ENCODE peak calls at places on chromosomes 7 and 10, in four cellular contexts. X is GM23338, W is lung microvascular endothelial cell, M is KG1. I is an unnamed sample.

GRCh38 chr10:91604462-91604935 is 28.4 kb downstream of the PPP1R3C start:
- DNase-seq in X (peak), W (no peak), M (no peak), I (no peak)

GRCh38 chr7:140723002-140723401 is 26.5 kb downstream of the NDUFB2 start:
- DNase-seq in X (no peak), M (no peak), W (no peak), I (no peak)

GRCh38 chr7:158808126-158808525 is 21.2 kb downstream of the ESYT2 start:
- DNase-seq in M (no peak), W (no peak), X (no peak), I (no peak)

GRCh38 chr10:93718937-93719725 is 16.7 kb upstream of the FRA10AC1 start:
- DNase-seq in W (no peak), M (peak), X (peak), I (no peak)

GRCh38 chr10:42304341-42304740 is 334.0 kb downstream of the ZNF33B start:
- DNase-seq in W (no peak), M (no peak), X (no peak), I (no peak)

GRCh38 chr10:103794996-103795395 is 60.4 kb downstream of the SH3PXD2A start:
- DNase-seq in X (no peak), M (no peak), W (no peak), I (no peak)

GRCh38 chr7:148664319-148664718 is 34.4 kb upstream of the CUL1 start:
- DNase-seq in M (no peak), X (no peak), W (peak), I (no peak)

GRCh38 chr10:1185911-1186692 is 129.9 kb downstream of the WDR37 start:
- DNase-seq in M (no peak), X (no peak), W (no peak), I (peak)

GRCh38 chr10:94398762-94399161 is 3.6 kb upstream of the TBC1D12 start:
- DNase-seq in M (no peak), X (no peak), W (no peak), I (no peak)

GRCh38 chr7:45239486-45239885 is 81.9 kb downstream of the RAMP3 start:
- DNase-seq in M (no peak), W (peak), X (no peak), I (no peak)

GRCh38 chr10:114902151-114902550 is 35.8 kb upstream of the TRUB1 start:
- DNase-seq in W (no peak), X (no peak), M (no peak), I (no peak)

GRCh38 chr10:117241541-117242462 is 888 bp downstream of the SLC18A2 start:
- DNase-seq in M (no peak), W (peak), X (peak), I (no peak)

GRCh38 chr7:34198089-34198686 is 292.8 kb downstream of the BMPER start:
- DNase-seq in M (no peak), X (no peak), W (no peak), I (no peak)

GRCh38 chr10:31912898-31913847 is 15.5 kb downstream of the ARHGAP12 start:
- DNase-seq in X (no peak), M (no peak), W (no peak), I (no peak)

GRCh38 chr10:49748006-49748405 is 14.1 kb downstream of the OGDHL start:
- DNase-seq in W (no peak), X (no peak), M (no peak), I (no peak)

GRCh38 chr10:42652860-42653259 is 14.5 kb upstream of the ZNF33B start:
- DNase-seq in M (no peak), W (no peak), X (no peak), I (no peak)

GRCh38 chr10:71604324-71605018 is 115.1 kb downstream of the C10orf105 start:
- DNase-seq in X (no peak), W (no peak), M (no peak), I (no peak)

GRCh38 chr10:32239770-32240169 is 107.2 kb downstream of the EPC1 start:
- DNase-seq in W (no peak), M (no peak), X (no peak), I (no peak)

GRCh38 chr10:127919418-127920191 is 12.7 kb downstream of the PTPRE start:
- DNase-seq in W (peak), X (peak), M (no peak), I (no peak)

GRCh38 chr10:5812283-5813090 is 747 bp downstream of the GDI2 start:
- DNase-seq in W (peak), M (no peak), X (peak), I (peak)

GRCh38 chr10:77832243-77832642 is 94.3 kb downstream of the DLG5 start:
- DNase-seq in M (no peak), W (no peak), X (no peak), I (no peak)

GRCh38 chr10:4982764-4983226 is 19.6 kb downstream of the AKR1C1 start:
- DNase-seq in W (no peak), X (no peak), M (no peak), I (peak)